ENCODE peak calls at places on chromosomes 7 and 10, in eight cellular contexts. One of them, this sample, is unnamed.

GRCh38 chr10:27345455-27345909 is 104.9 kb upstream of the ACBD5 start:
- DNase-seq in MV-4-11: peak; percentile 48
- DNase-seq in suprapubic skin: no peak
- DNase-seq in aorta: no peak
- DNase-seq in activated CD8-positive, alpha-beta memory T cell treated with anti-CD3 and anti-CD28 coated beads for 1 hour: no peak
- DNase-seq in stimulated activated CD4-positive, alpha-beta T cell treated with anti-CD3 and anti-CD28 coated beads, Interleukin-2, amount 100 ng/mL, for 48 hours: no peak
- DNase-seq in CD8-positive, alpha-beta T cell: no peak
- DNase-seq in NCI-H2029 treated with DMSO at 0.1 percent for 48 hours: no peak
- DNase-seq in this sample: no peak

GRCh38 chr7:29607259-29607658 is 43.6 kb downstream of the PRR15 start:
- DNase-seq in MV-4-11: no peak
- DNase-seq in suprapubic skin: no peak
- DNase-seq in aorta: no peak
- DNase-seq in activated CD8-positive, alpha-beta memory T cell treated with anti-CD3 and anti-CD28 coated beads for 1 hour: no peak
- DNase-seq in stimulated activated CD4-positive, alpha-beta T cell treated with anti-CD3 and anti-CD28 coated beads, Interleukin-2, amount 100 ng/mL, for 48 hours: no peak
- DNase-seq in CD8-positive, alpha-beta T cell: no peak
- DNase-seq in NCI-H2029 treated with DMSO at 0.1 percent for 48 hours: no peak
- DNase-seq in this sample: no peak

GRCh38 chr7:70480913-70481579 is 650.9 kb upstream of the GALNT17 start:
- DNase-seq in MV-4-11: no peak
- DNase-seq in suprapubic skin: no peak
- DNase-seq in aorta: no peak
- DNase-seq in activated CD8-positive, alpha-beta memory T cell treated with anti-CD3 and anti-CD28 coated beads for 1 hour: no peak
- DNase-seq in stimulated activated CD4-positive, alpha-beta T cell treated with anti-CD3 and anti-CD28 coated beads, Interleukin-2, amount 100 ng/mL, for 48 hours: no peak
- DNase-seq in CD8-positive, alpha-beta T cell: no peak
- DNase-seq in NCI-H2029 treated with DMSO at 0.1 percent for 48 hours: no peak
- DNase-seq in this sample: peak; percentile 24

GRCh38 chr7:104643587-104644217 is 315.3 kb downstream of the LHFPL3 start:
- DNase-seq in MV-4-11: peak; percentile 34
- DNase-seq in suprapubic skin: no peak
- DNase-seq in aorta: no peak
- DNase-seq in activated CD8-positive, alpha-beta memory T cell treated with anti-CD3 and anti-CD28 coated beads for 1 hour: no peak
- DNase-seq in stimulated activated CD4-positive, alpha-beta T cell treated with anti-CD3 and anti-CD28 coated beads, Interleukin-2, amount 100 ng/mL, for 48 hours: no peak
- DNase-seq in CD8-positive, alpha-beta T cell: no peak
- DNase-seq in NCI-H2029 treated with DMSO at 0.1 percent for 48 hours: no peak
- DNase-seq in this sample: no peak

GRCh38 chr10:46229144-46229563 is 57.6 kb upstream of the ANTXRL start:
- DNase-seq in MV-4-11: peak; percentile 21
- DNase-seq in suprapubic skin: peak; percentile 39
- DNase-seq in aorta: no peak
- DNase-seq in activated CD8-positive, alpha-beta memory T cell treated with anti-CD3 and anti-CD28 coated beads for 1 hour: no peak
- DNase-seq in stimulated activated CD4-positive, alpha-beta T cell treated with anti-CD3 and anti-CD28 coated beads, Interleukin-2, amount 100 ng/mL, for 48 hours: peak; percentile 21
- DNase-seq in CD8-positive, alpha-beta T cell: no peak
- DNase-seq in NCI-H2029 treated with DMSO at 0.1 percent for 48 hours: no peak
- DNase-seq in this sample: no peak

GRCh38 chr7:72751978-72752377 is 76.0 kb downstream of the TYW1B start:
- DNase-seq in MV-4-11: no peak
- DNase-seq in suprapubic skin: no peak
- DNase-seq in aorta: no peak
- DNase-seq in activated CD8-positive, alpha-beta memory T cell treated with anti-CD3 and anti-CD28 coated beads for 1 hour: no peak
- DNase-seq in stimulated activated CD4-positive, alpha-beta T cell treated with anti-CD3 and anti-CD28 coated beads, Interleukin-2, amount 100 ng/mL, for 48 hours: no peak
- DNase-seq in CD8-positive, alpha-beta T cell: no peak
- DNase-seq in NCI-H2029 treated with DMSO at 0.1 percent for 48 hours: no peak
- DNase-seq in this sample: no peak

GRCh38 chr7:45974540-45975360 is 53.7 kb upstream of the IGFBP3 start:
- DNase-seq in MV-4-11: no peak
- DNase-seq in suprapubic skin: no peak
- DNase-seq in aorta: no peak
- DNase-seq in activated CD8-positive, alpha-beta memory T cell treated with anti-CD3 and anti-CD28 coated beads for 1 hour: no peak
- DNase-seq in stimulated activated CD4-positive, alpha-beta T cell treated with anti-CD3 and anti-CD28 coated beads, Interleukin-2, amount 100 ng/mL, for 48 hours: no peak
- DNase-seq in CD8-positive, alpha-beta T cell: no peak
- DNase-seq in NCI-H2029 treated with DMSO at 0.1 percent for 48 hours: no peak
- DNase-seq in this sample: no peak

GRCh38 chr7:129825005-129825553 is 127.7 kb downstream of the UBE2H start:
- DNase-seq in MV-4-11: peak; percentile 32
- DNase-seq in suprapubic skin: peak; percentile 78
- DNase-seq in aorta: peak; percentile 91
- DNase-seq in activated CD8-positive, alpha-beta memory T cell treated with anti-CD3 and anti-CD28 coated beads for 1 hour: no peak
- DNase-seq in stimulated activated CD4-positive, alpha-beta T cell treated with anti-CD3 and anti-CD28 coated beads, Interleukin-2, amount 100 ng/mL, for 48 hours: peak; percentile 38
- DNase-seq in CD8-positive, alpha-beta T cell: peak; percentile 18
- DNase-seq in NCI-H2029 treated with DMSO at 0.1 percent for 48 hours: peak; percentile 71
- DNase-seq in this sample: no peak

GRCh38 chr7:925601-926000 is 28.9 kb downstream of the ADAP1 start:
- DNase-seq in MV-4-11: peak; percentile 62
- DNase-seq in suprapubic skin: peak; percentile 71
- DNase-seq in aorta: peak; percentile 77
- DNase-seq in activated CD8-positive, alpha-beta memory T cell treated with anti-CD3 and anti-CD28 coated beads for 1 hour: peak; percentile 61
- DNase-seq in stimulated activated CD4-positive, alpha-beta T cell treated with anti-CD3 and anti-CD28 coated beads, Interleukin-2, amount 100 ng/mL, for 48 hours: no peak
- DNase-seq in CD8-positive, alpha-beta T cell: peak; percentile 92
- DNase-seq in NCI-H2029 treated with DMSO at 0.1 percent for 48 hours: no peak
- DNase-seq in this sample: no peak

GRCh38 chr7:36969376-36969775 is 245.1 kb upstream of the AOAH start:
- DNase-seq in MV-4-11: peak; percentile 90
- DNase-seq in suprapubic skin: no peak
- DNase-seq in aorta: no peak
- DNase-seq in activated CD8-positive, alpha-beta memory T cell treated with anti-CD3 and anti-CD28 coated beads for 1 hour: no peak
- DNase-seq in stimulated activated CD4-positive, alpha-beta T cell treated with anti-CD3 and anti-CD28 coated beads, Interleukin-2, amount 100 ng/mL, for 48 hours: no peak
- DNase-seq in CD8-positive, alpha-beta T cell: peak; percentile 11
- DNase-seq in NCI-H2029 treated with DMSO at 0.1 percent for 48 hours: no peak
- DNase-seq in this sample: no peak

GRCh38 chr10:127694580-127695193 is 42.3 kb upstream of the FOXI2 start:
- DNase-seq in MV-4-11: peak; percentile 34
- DNase-seq in suprapubic skin: no peak
- DNase-seq in aorta: no peak
- DNase-seq in activated CD8-positive, alpha-beta memory T cell treated with anti-CD3 and anti-CD28 coated beads for 1 hour: no peak
- DNase-seq in stimulated activated CD4-positive, alpha-beta T cell treated with anti-CD3 and anti-CD28 coated beads, Interleukin-2, amount 100 ng/mL, for 48 hours: peak; percentile 51
- DNase-seq in CD8-positive, alpha-beta T cell: no peak
- DNase-seq in NCI-H2029 treated with DMSO at 0.1 percent for 48 hours: no peak
- DNase-seq in this sample: no peak

GRCh38 chr7:87475359-87476178 is at the start of gene ABCB4:
- DNase-seq in MV-4-11: no peak
- DNase-seq in suprapubic skin: peak; percentile 58
- DNase-seq in aorta: peak; percentile 78
- DNase-seq in activated CD8-positive, alpha-beta memory T cell treated with anti-CD3 and anti-CD28 coated beads for 1 hour: no peak
- DNase-seq in stimulated activated CD4-positive, alpha-beta T cell treated with anti-CD3 and anti-CD28 coated beads, Interleukin-2, amount 100 ng/mL, for 48 hours: no peak
- DNase-seq in CD8-positive, alpha-beta T cell: no peak
- DNase-seq in NCI-H2029 treated with DMSO at 0.1 percent for 48 hours: no peak
- DNase-seq in this sample: no peak

GRCh38 chr10:92753865-92754264 is 64.1 kb downstream of the HHEX start:
- DNase-seq in MV-4-11: no peak
- DNase-seq in suprapubic skin: no peak
- DNase-seq in aorta: no peak
- DNase-seq in activated CD8-positive, alpha-beta memory T cell treated with anti-CD3 and anti-CD28 coated beads for 1 hour: no peak
- DNase-seq in stimulated activated CD4-positive, alpha-beta T cell treated with anti-CD3 and anti-CD28 coated beads, Interleukin-2, amount 100 ng/mL, for 48 hours: no peak
- DNase-seq in CD8-positive, alpha-beta T cell: no peak
- DNase-seq in NCI-H2029 treated with DMSO at 0.1 percent for 48 hours: no peak
- DNase-seq in this sample: no peak

GRCh38 chr10:1635340-1635739 is 102.0 kb downstream of the ADARB2 start:
- DNase-seq in MV-4-11: no peak
- DNase-seq in suprapubic skin: no peak
- DNase-seq in aorta: no peak
- DNase-seq in activated CD8-positive, alpha-beta memory T cell treated with anti-CD3 and anti-CD28 coated beads for 1 hour: no peak
- DNase-seq in stimulated activated CD4-positive, alpha-beta T cell treated with anti-CD3 and anti-CD28 coated beads, Interleukin-2, amount 100 ng/mL, for 48 hours: no peak
- DNase-seq in CD8-positive, alpha-beta T cell: no peak
- DNase-seq in NCI-H2029 treated with DMSO at 0.1 percent for 48 hours: no peak
- DNase-seq in this sample: no peak